ENCODE peak calls at places on chromosomes 12 and 14, in four cellular contexts. Q, D, A and V are unnamed samples. For H3K4me1, the result is how much of the 10 kb centered on the place peaks cover.

GRCh38 chr12:109880049-109880931 is at the start of gene GLTP:
- DNase-seq in Q (peak), D (peak), A (peak), V (peak)

GRCh38 chr12:124862768-124863408 is 776 bp downstream of the SCARB1 start:
- DNase-seq in Q (peak), D (no peak), A (peak), V (no peak)

GRCh38 chr14:96625436-96625945 is 123.3 kb downstream of the PAPOLA start:
- DNase-seq in Q (peak), D (no peak), A (no peak), V (peak)

GRCh38 chr12:38588618-38589309 is 272.2 kb downstream of the ALG10B start:
- DNase-seq in Q (no peak), D (no peak), A (no peak), V (no peak)

GRCh38 chr14:59187802-59188460 is 536 bp upstream of the DAAM1 start:
- DNase-seq in Q (no peak), D (peak), A (peak), V (peak)

GRCh38 chr12:69613351-69613750 is 2.6 kb upstream of the LRRC10 start:
- DNase-seq in Q (no peak), D (no peak), A (no peak), V (no peak)

GRCh38 chr14:103064978-103065377 is 7.6 kb upstream of the CDC42BPB start:
- DNase-seq in Q (no peak), D (no peak), A (no peak), V (no peak)

GRCh38 chr12:90065301-90065801 is 356.7 kb upstream of the ATP2B1 start:
- DNase-seq in Q (no peak), D (no peak), A (no peak), V (no peak)

GRCh38 chr14:68607081-68607851 is 185.6 kb downstream of the ZFP36L1 start:
- DNase-seq in Q (peak), D (no peak), A (no peak), V (peak)

GRCh38 chr12:126069549-126070165 is 1004.4 kb downstream of the AACS start:
- DNase-seq in Q (peak), D (no peak), A (peak), V (no peak)

GRCh38 chr14:104109121-104109541 is 23.6 kb downstream of the ASPG start:
- DNase-seq in Q (peak), D (no peak), A (no peak), V (no peak)

GRCh38 chr12:104733717-104734175 is 224.3 kb downstream of the SLC41A2 start:
- DNase-seq in Q (peak), D (no peak), A (no peak), V (no peak)

GRCh38 chr12:96828169-96828789 is 78.8 kb upstream of the NEDD1 start:
- DNase-seq in Q (peak), D (no peak), A (no peak), V (no peak)

GRCh38 chr12:38905480-38906351 is at the start of gene CPNE8:
- DNase-seq in Q (peak), D (peak), A (peak), V (peak)

GRCh38 chr12:104695453-104696148 is 238.9 kb downstream of the CHST11 start:
- DNase-seq in Q (peak), D (no peak), A (no peak), V (peak)

GRCh38 chr14:27049611-27050172 is 451.9 kb upstream of the NOVA1 start:
- DNase-seq in Q (no peak), D (no peak), A (no peak), V (no peak)

GRCh38 chr14:22850944-22851790 is 14.8 kb downstream of the MMP14 start:
- DNase-seq in Q (no peak), D (peak), A (no peak), V (peak)

GRCh38 chr12:67453181-67453580 is 184.0 kb downstream of the CAND1 start:
- DNase-seq in Q (no peak), D (no peak), A (no peak), V (no peak)

GRCh38 chr14:54253195-54253947 is 143.4 kb upstream of the CDKN3 start:
- DNase-seq in Q (no peak), D (no peak), A (no peak), V (no peak)

GRCh38 chr12:94686834-94687628 is 36.7 kb upstream of the TMCC3 start:
- DNase-seq in Q (no peak), D (no peak), A (no peak), V (no peak)

GRCh38 chr12:91111366-91112321 is at the start of gene LUM:
- DNase-seq in Q (peak), D (peak), A (peak), V (no peak)

GRCh38 chr12:109988903-109989302 is 7.3 kb downstream of the GIT2 start:
- DNase-seq in Q (no peak), D (no peak), A (no peak), V (no peak)

GRCh38 chr14:55697358-55697985 is 117.5 kb downstream of the KTN1 start:
- DNase-seq in Q (no peak), D (no peak), A (no peak), V (no peak)

GRCh38 chr12:124233846-124234620 is 60.9 kb upstream of the RFLNA start:
- DNase-seq in Q (no peak), D (no peak), A (no peak), V (no peak)

GRCh38 chr14:47155395-47155794 is 503.8 kb upstream of the RPL10L start:
- DNase-seq in Q (no peak), D (no peak), A (no peak), V (no peak)

GRCh38 chr12:1801285-1801975 is 18.9 kb upstream of the LRTM2 start:
- DNase-seq in Q (peak), D (no peak), A (no peak), V (no peak)

GRCh38 chr12:67855103-67855502 is 134.1 kb upstream of the IFNG-AS1 start:
- DNase-seq in Q (no peak), D (no peak), A (no peak), V (no peak)

GRCh38 chr12:103667129-103667528 is 80.1 kb downstream of the STAB2 start:
- DNase-seq in Q (no peak), D (no peak), A (no peak), V (no peak)

GRCh38 chr14:58731465-58732330 is 93.9 kb downstream of the DACT1 start:
- DNase-seq in Q (no peak), D (no peak), A (no peak), V (no peak)

GRCh38 chr12:89544730-89545184 is 18.9 kb upstream of the POC1B start:
- DNase-seq in Q (peak), D (peak), A (peak), V (peak)

GRCh38 chr12:48988030-48988649 is 10.0 kb downstream of the WNT1 start:
- DNase-seq in Q (peak), D (no peak), A (peak), V (no peak)

GRCh38 chr12:76206039-76206676 is 121.7 kb upstream of the NAP1L1 start:
- DNase-seq in Q (no peak), D (no peak), A (no peak), V (no peak)

DNA sequence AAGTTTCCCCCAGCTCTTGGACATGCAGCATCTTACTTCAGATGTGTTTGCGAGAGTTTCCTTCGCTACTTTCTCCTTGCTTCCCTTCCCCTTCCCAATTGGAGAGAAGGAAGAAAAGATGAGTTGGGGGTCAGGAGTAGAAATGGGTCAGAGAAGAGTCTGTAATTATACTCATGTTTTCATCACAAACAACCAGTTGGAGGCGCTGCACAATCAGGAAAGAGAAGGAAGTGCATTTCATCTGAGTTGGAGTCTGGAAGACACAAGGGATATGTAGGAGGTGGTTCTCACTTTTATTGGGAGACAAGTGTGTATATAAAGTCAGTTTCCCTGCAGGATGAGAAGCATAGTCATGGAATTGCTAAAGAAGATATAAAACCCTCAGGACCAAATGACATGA is 31.3 kb upstream of the VSX2 start:
- DNase-seq in Q (peak), D (no peak), A (no peak), V (no peak)
- TF ChIP-seq CTCF in Q (peak), D (no peak), A (peak), V (no peak)

GRCh38 chr14:93031505-93032300 is 84.0 kb downstream of the ITPK1 start:
- DNase-seq in Q (no peak), D (no peak), A (no peak), V (no peak)
- H3K4me1 ChIP-seq in Q (under half), D (under half), A (under half), V (under half)

DNA sequence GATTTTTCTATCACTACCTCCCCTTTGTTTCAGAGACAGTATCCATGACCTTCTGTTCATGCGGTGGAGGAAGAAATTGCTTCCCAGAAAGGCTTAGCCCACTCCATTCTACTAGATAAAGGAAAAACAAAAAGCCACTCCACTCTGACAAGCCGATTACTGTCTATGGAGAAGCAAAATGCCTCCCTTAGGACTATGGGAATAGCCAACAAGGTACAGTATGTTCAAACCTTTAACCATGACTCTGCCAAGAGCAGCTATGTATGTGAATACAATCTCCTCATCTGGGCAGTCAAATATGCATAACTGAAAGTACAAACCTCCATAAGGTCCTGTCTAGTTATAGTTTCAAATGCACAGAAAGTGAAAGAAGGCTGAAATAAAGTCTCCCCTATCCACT is 40.5 kb downstream of the ATF7 start:
- DNase-seq in Q (no peak), D (no peak), A (no peak), V (no peak)
- H3K4me3 ChIP-seq in Q (no peak), D (no peak), A (no peak), V (no peak)

DNA sequence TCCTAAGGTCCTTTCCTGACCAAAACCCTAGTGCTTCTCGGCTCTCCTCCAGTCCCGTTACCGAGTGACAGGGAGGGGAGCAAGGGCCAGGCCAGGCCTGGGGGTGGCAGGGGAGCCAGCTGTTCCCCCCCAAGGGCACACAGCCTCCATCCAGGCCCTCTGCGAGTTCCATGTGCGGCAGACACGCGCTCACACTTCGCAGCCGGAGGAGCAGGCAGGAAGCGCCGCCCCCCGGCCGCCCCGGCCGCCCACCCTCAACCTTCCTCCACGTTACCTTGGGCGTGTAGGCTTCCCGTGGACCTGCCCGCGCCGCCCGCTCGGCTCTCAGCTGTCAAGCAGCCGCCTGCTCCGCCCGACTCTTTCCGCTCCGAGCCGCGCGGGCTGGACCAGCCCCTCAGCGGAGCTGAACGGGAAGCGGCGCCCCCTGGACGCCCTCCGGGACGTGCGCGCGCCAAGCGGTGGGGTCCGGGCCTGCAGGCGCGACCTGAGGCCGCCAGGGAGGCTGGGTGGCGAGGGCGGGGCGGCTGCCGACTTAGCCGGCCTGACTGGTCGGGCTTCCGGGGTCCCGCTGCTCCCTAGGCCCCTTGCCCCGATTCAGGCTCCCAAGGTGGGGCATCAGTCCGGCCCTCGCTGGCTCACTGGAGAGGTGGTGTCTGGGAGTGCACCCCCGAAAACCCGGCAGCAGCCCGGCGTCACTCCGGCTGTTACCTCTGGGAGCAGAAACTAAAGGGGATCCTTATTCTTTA is at the start of gene CRACR2A:
- DNase-seq in Q (peak), D (peak), A (peak), V (no peak)
- TF ChIP-seq CTCF in Q (peak), D (peak), A (peak), V (no peak)

GRCh38 chr14:45003924-45004323 is 41.9 kb downstream of the TOGARAM1 start:
- DNase-seq in Q (no peak), D (no peak), A (no peak), V (no peak)
- H3K4me1 ChIP-seq in Q (under half), D (under half), A (under half), V (under half)

DNA sequence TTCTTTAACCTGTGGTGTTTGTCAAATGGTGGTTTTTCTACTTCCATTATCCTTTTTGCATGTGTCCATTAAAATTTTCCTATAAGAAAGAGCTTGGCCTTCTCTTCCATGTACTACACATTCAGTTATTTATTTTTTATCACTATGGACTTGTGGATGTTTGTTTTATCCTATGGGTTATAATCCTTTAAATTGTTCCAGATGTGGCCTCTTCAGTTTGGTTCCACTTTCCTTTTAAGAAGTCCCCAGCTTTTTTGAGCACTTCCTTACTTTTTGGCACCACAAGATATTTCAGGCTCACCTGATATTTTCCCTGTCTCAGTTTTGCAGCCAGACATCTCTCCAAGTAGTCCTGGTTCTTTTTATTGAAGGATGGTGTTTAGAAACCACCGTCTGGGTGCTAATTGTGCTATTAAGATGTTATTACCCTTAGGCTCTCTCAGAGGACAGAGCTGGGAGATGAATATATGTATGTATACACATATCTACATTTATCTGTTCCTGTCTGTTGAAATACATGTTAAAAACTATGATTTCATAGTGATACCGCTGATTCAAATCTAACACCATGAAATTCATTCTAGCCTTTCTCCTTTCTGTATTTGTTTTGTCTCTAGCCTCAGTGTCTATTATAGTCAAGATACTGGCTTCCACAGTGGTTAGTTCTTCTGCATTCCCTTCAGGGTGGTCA is 408.5 kb upstream of the RGS6 start:
- DNase-seq in Q (no peak), D (no peak), A (no peak), V (no peak)
- H3K4me3 ChIP-seq in Q (no peak), D (no peak), A (no peak), V (no peak)

GRCh38 chr14:89956294-89957009 is 725 bp downstream of the TDP1 start:
- DNase-seq in Q (peak), D (peak), A (peak), V (peak)
- TF ChIP-seq CTCF in Q (no peak), D (no peak), A (no peak), V (no peak)

GRCh38 chr14:24238123-24238522 is 4.3 kb downstream of the TINF2 start:
- DNase-seq in Q (peak), D (no peak), A (no peak), V (no peak)
- H3K4me1 ChIP-seq in Q (under half), D (under half), A (under half), V (under half)

GRCh38 chr12:108511633-108512540 is 3.2 kb upstream of the FICD start:
- DNase-seq in Q (peak), D (peak), A (peak), V (peak)
- H3K4me3 ChIP-seq in Q (no peak), D (no peak), A (peak), V (no peak)